ENCODE peak calls at places on chromosomes 5 and 9, in nine cellular contexts. One of them, this sample, is unnamed.

GRCh38 chr9:130995399-130995941 is 13.5 kb upstream of the LAMC3 start:
- DNase-seq in RWPE1: peak
- DNase-seq in endothelial cell: no peak
- DNase-seq in stimulated activated naive CD8-positive, alpha-beta T cell treated with anti-CD3 and anti-CD28 coated beads, Interleukin-15, amount 100 ng/mL, for 72 hours: no peak
- DNase-seq in cardiac muscle cell: no peak
- DNase-seq in WERI-Rb-1: no peak
- DNase-seq in GM04504: no peak
- DNase-seq in activated CD8-positive, alpha-beta memory T cell treated with anti-CD3 and anti-CD28 coated beads for 48 hours: no peak
- DNase-seq in activated gamma-delta T cell treated with Interleukin-2 at 50 U/mL for 16 hours: no peak
- DNase-seq in this sample: peak

GRCh38 chr9:95552814-95553546 is 36.2 kb upstream of the PTCH1 start:
- DNase-seq in RWPE1: no peak
- DNase-seq in endothelial cell: peak
- DNase-seq in stimulated activated naive CD8-positive, alpha-beta T cell treated with anti-CD3 and anti-CD28 coated beads, Interleukin-15, amount 100 ng/mL, for 72 hours: peak
- DNase-seq in cardiac muscle cell: no peak
- DNase-seq in WERI-Rb-1: no peak
- DNase-seq in GM04504: no peak
- DNase-seq in activated CD8-positive, alpha-beta memory T cell treated with anti-CD3 and anti-CD28 coated beads for 48 hours: no peak
- DNase-seq in activated gamma-delta T cell treated with Interleukin-2 at 50 U/mL for 16 hours: no peak
- DNase-seq in this sample: no peak

GRCh38 chr5:103258957-103259704 is 568 bp downstream of the MACIR start:
- DNase-seq in RWPE1: peak
- DNase-seq in endothelial cell: peak
- DNase-seq in stimulated activated naive CD8-positive, alpha-beta T cell treated with anti-CD3 and anti-CD28 coated beads, Interleukin-15, amount 100 ng/mL, for 72 hours: peak
- DNase-seq in cardiac muscle cell: peak
- DNase-seq in WERI-Rb-1: peak
- DNase-seq in GM04504: peak
- DNase-seq in activated CD8-positive, alpha-beta memory T cell treated with anti-CD3 and anti-CD28 coated beads for 48 hours: peak
- DNase-seq in activated gamma-delta T cell treated with Interleukin-2 at 50 U/mL for 16 hours: peak
- DNase-seq in this sample: peak

GRCh38 chr5:180127682-180128670 is 56.4 kb upstream of the RNF130 start:
- DNase-seq in RWPE1: no peak
- DNase-seq in endothelial cell: peak
- DNase-seq in stimulated activated naive CD8-positive, alpha-beta T cell treated with anti-CD3 and anti-CD28 coated beads, Interleukin-15, amount 100 ng/mL, for 72 hours: no peak
- DNase-seq in cardiac muscle cell: no peak
- DNase-seq in WERI-Rb-1: no peak
- DNase-seq in GM04504: no peak
- DNase-seq in activated CD8-positive, alpha-beta memory T cell treated with anti-CD3 and anti-CD28 coated beads for 48 hours: no peak
- DNase-seq in activated gamma-delta T cell treated with Interleukin-2 at 50 U/mL for 16 hours: no peak
- DNase-seq in this sample: no peak

GRCh38 chr9:136713555-136713949 is 1.2 kb downstream of the DIPK1B start:
- DNase-seq in RWPE1: no peak
- DNase-seq in endothelial cell: no peak
- DNase-seq in stimulated activated naive CD8-positive, alpha-beta T cell treated with anti-CD3 and anti-CD28 coated beads, Interleukin-15, amount 100 ng/mL, for 72 hours: no peak
- DNase-seq in cardiac muscle cell: no peak
- DNase-seq in WERI-Rb-1: no peak
- DNase-seq in GM04504: no peak
- DNase-seq in activated CD8-positive, alpha-beta memory T cell treated with anti-CD3 and anti-CD28 coated beads for 48 hours: no peak
- DNase-seq in activated gamma-delta T cell treated with Interleukin-2 at 50 U/mL for 16 hours: no peak
- DNase-seq in this sample: no peak

GRCh38 chr9:118038713-118039112 is 334.5 kb downstream of the TLR4 start:
- DNase-seq in RWPE1: no peak
- DNase-seq in endothelial cell: no peak
- DNase-seq in stimulated activated naive CD8-positive, alpha-beta T cell treated with anti-CD3 and anti-CD28 coated beads, Interleukin-15, amount 100 ng/mL, for 72 hours: no peak
- DNase-seq in cardiac muscle cell: no peak
- DNase-seq in WERI-Rb-1: peak
- DNase-seq in GM04504: no peak
- DNase-seq in activated CD8-positive, alpha-beta memory T cell treated with anti-CD3 and anti-CD28 coated beads for 48 hours: no peak
- DNase-seq in activated gamma-delta T cell treated with Interleukin-2 at 50 U/mL for 16 hours: no peak
- DNase-seq in this sample: no peak

GRCh38 chr5:65693121-65693520 is 28.8 kb downstream of the SGTB start:
- DNase-seq in RWPE1: no peak
- DNase-seq in endothelial cell: no peak
- DNase-seq in stimulated activated naive CD8-positive, alpha-beta T cell treated with anti-CD3 and anti-CD28 coated beads, Interleukin-15, amount 100 ng/mL, for 72 hours: no peak
- DNase-seq in cardiac muscle cell: no peak
- DNase-seq in WERI-Rb-1: no peak
- DNase-seq in GM04504: no peak
- DNase-seq in activated CD8-positive, alpha-beta memory T cell treated with anti-CD3 and anti-CD28 coated beads for 48 hours: no peak
- DNase-seq in activated gamma-delta T cell treated with Interleukin-2 at 50 U/mL for 16 hours: no peak
- DNase-seq in this sample: no peak

GRCh38 chr5:74074111-74074510 is 448.1 kb downstream of the ARHGEF28 start:
- DNase-seq in RWPE1: no peak
- DNase-seq in endothelial cell: no peak
- DNase-seq in stimulated activated naive CD8-positive, alpha-beta T cell treated with anti-CD3 and anti-CD28 coated beads, Interleukin-15, amount 100 ng/mL, for 72 hours: no peak
- DNase-seq in cardiac muscle cell: no peak
- DNase-seq in WERI-Rb-1: no peak
- DNase-seq in GM04504: no peak
- DNase-seq in activated CD8-positive, alpha-beta memory T cell treated with anti-CD3 and anti-CD28 coated beads for 48 hours: no peak
- DNase-seq in activated gamma-delta T cell treated with Interleukin-2 at 50 U/mL for 16 hours: no peak
- DNase-seq in this sample: no peak

GRCh38 chr9:93827545-93828330 is 127.4 kb downstream of the BARX1 start:
- DNase-seq in RWPE1: peak
- DNase-seq in endothelial cell: peak
- DNase-seq in stimulated activated naive CD8-positive, alpha-beta T cell treated with anti-CD3 and anti-CD28 coated beads, Interleukin-15, amount 100 ng/mL, for 72 hours: peak
- DNase-seq in cardiac muscle cell: peak
- DNase-seq in WERI-Rb-1: peak
- DNase-seq in GM04504: peak
- DNase-seq in activated CD8-positive, alpha-beta memory T cell treated with anti-CD3 and anti-CD28 coated beads for 48 hours: no peak
- DNase-seq in activated gamma-delta T cell treated with Interleukin-2 at 50 U/mL for 16 hours: no peak
- DNase-seq in this sample: peak

GRCh38 chr5:5494489-5495402 is 72.3 kb downstream of the ICE1 start:
- DNase-seq in RWPE1: peak
- DNase-seq in endothelial cell: peak
- DNase-seq in stimulated activated naive CD8-positive, alpha-beta T cell treated with anti-CD3 and anti-CD28 coated beads, Interleukin-15, amount 100 ng/mL, for 72 hours: peak
- DNase-seq in cardiac muscle cell: peak
- DNase-seq in WERI-Rb-1: no peak
- DNase-seq in GM04504: no peak
- DNase-seq in activated CD8-positive, alpha-beta memory T cell treated with anti-CD3 and anti-CD28 coated beads for 48 hours: peak
- DNase-seq in activated gamma-delta T cell treated with Interleukin-2 at 50 U/mL for 16 hours: peak
- DNase-seq in this sample: peak

GRCh38 chr5:172910828-172911627 is 48.2 kb upstream of the RPL26L1 start:
- DNase-seq in RWPE1: no peak
- DNase-seq in endothelial cell: peak
- DNase-seq in stimulated activated naive CD8-positive, alpha-beta T cell treated with anti-CD3 and anti-CD28 coated beads, Interleukin-15, amount 100 ng/mL, for 72 hours: no peak
- DNase-seq in cardiac muscle cell: no peak
- DNase-seq in WERI-Rb-1: peak
- DNase-seq in GM04504: no peak
- DNase-seq in activated CD8-positive, alpha-beta memory T cell treated with anti-CD3 and anti-CD28 coated beads for 48 hours: no peak
- DNase-seq in activated gamma-delta T cell treated with Interleukin-2 at 50 U/mL for 16 hours: no peak
- DNase-seq in this sample: peak

GRCh38 chr9:107224252-107224651 is 58.8 kb upstream of the RAD23B start:
- DNase-seq in RWPE1: no peak
- DNase-seq in endothelial cell: no peak
- DNase-seq in stimulated activated naive CD8-positive, alpha-beta T cell treated with anti-CD3 and anti-CD28 coated beads, Interleukin-15, amount 100 ng/mL, for 72 hours: no peak
- DNase-seq in cardiac muscle cell: no peak
- DNase-seq in WERI-Rb-1: no peak
- DNase-seq in GM04504: no peak
- DNase-seq in activated CD8-positive, alpha-beta memory T cell treated with anti-CD3 and anti-CD28 coated beads for 48 hours: no peak
- DNase-seq in activated gamma-delta T cell treated with Interleukin-2 at 50 U/mL for 16 hours: no peak
- DNase-seq in this sample: no peak

GRCh38 chr5:125478599-125478998 is 732.2 kb upstream of the ZNF608 start:
- DNase-seq in RWPE1: no peak
- DNase-seq in endothelial cell: no peak
- DNase-seq in stimulated activated naive CD8-positive, alpha-beta T cell treated with anti-CD3 and anti-CD28 coated beads, Interleukin-15, amount 100 ng/mL, for 72 hours: no peak
- DNase-seq in cardiac muscle cell: no peak
- DNase-seq in WERI-Rb-1: no peak
- DNase-seq in GM04504: no peak
- DNase-seq in activated CD8-positive, alpha-beta memory T cell treated with anti-CD3 and anti-CD28 coated beads for 48 hours: no peak
- DNase-seq in activated gamma-delta T cell treated with Interleukin-2 at 50 U/mL for 16 hours: no peak
- DNase-seq in this sample: no peak

GRCh38 chr5:158992104-158992740 is 107.5 kb downstream of the EBF1 start:
- DNase-seq in RWPE1: no peak
- DNase-seq in endothelial cell: no peak
- DNase-seq in stimulated activated naive CD8-positive, alpha-beta T cell treated with anti-CD3 and anti-CD28 coated beads, Interleukin-15, amount 100 ng/mL, for 72 hours: no peak
- DNase-seq in cardiac muscle cell: no peak
- DNase-seq in WERI-Rb-1: no peak
- DNase-seq in GM04504: no peak
- DNase-seq in activated CD8-positive, alpha-beta memory T cell treated with anti-CD3 and anti-CD28 coated beads for 48 hours: no peak
- DNase-seq in activated gamma-delta T cell treated with Interleukin-2 at 50 U/mL for 16 hours: no peak
- DNase-seq in this sample: peak

GRCh38 chr5:10009802-10010201 is 239.9 kb downstream of the ATPSCKMT start:
- DNase-seq in RWPE1: no peak
- DNase-seq in endothelial cell: no peak
- DNase-seq in stimulated activated naive CD8-positive, alpha-beta T cell treated with anti-CD3 and anti-CD28 coated beads, Interleukin-15, amount 100 ng/mL, for 72 hours: no peak
- DNase-seq in cardiac muscle cell: no peak
- DNase-seq in WERI-Rb-1: no peak
- DNase-seq in GM04504: no peak
- DNase-seq in activated CD8-positive, alpha-beta memory T cell treated with anti-CD3 and anti-CD28 coated beads for 48 hours: no peak
- DNase-seq in activated gamma-delta T cell treated with Interleukin-2 at 50 U/mL for 16 hours: no peak
- DNase-seq in this sample: no peak

GRCh38 chr5:53027913-53028312 is 38.8 kb downstream of the ITGA2 start:
- DNase-seq in RWPE1: peak
- DNase-seq in endothelial cell: no peak
- DNase-seq in stimulated activated naive CD8-positive, alpha-beta T cell treated with anti-CD3 and anti-CD28 coated beads, Interleukin-15, amount 100 ng/mL, for 72 hours: no peak
- DNase-seq in cardiac muscle cell: no peak
- DNase-seq in WERI-Rb-1: no peak
- DNase-seq in GM04504: peak
- DNase-seq in activated CD8-positive, alpha-beta memory T cell treated with anti-CD3 and anti-CD28 coated beads for 48 hours: no peak
- DNase-seq in activated gamma-delta T cell treated with Interleukin-2 at 50 U/mL for 16 hours: no peak
- DNase-seq in this sample: peak

GRCh38 chr9:4048441-4048840 is 251.4 kb downstream of the GLIS3 start:
- DNase-seq in RWPE1: no peak
- DNase-seq in endothelial cell: no peak
- DNase-seq in stimulated activated naive CD8-positive, alpha-beta T cell treated with anti-CD3 and anti-CD28 coated beads, Interleukin-15, amount 100 ng/mL, for 72 hours: no peak
- DNase-seq in cardiac muscle cell: no peak
- DNase-seq in WERI-Rb-1: no peak
- DNase-seq in GM04504: peak
- DNase-seq in activated CD8-positive, alpha-beta memory T cell treated with anti-CD3 and anti-CD28 coated beads for 48 hours: no peak
- DNase-seq in activated gamma-delta T cell treated with Interleukin-2 at 50 U/mL for 16 hours: no peak
- DNase-seq in this sample: peak

GRCh38 chr5:9437741-9438240 is 108.1 kb downstream of the SEMA5A start:
- DNase-seq in RWPE1: no peak
- DNase-seq in endothelial cell: no peak
- DNase-seq in stimulated activated naive CD8-positive, alpha-beta T cell treated with anti-CD3 and anti-CD28 coated beads, Interleukin-15, amount 100 ng/mL, for 72 hours: no peak
- DNase-seq in cardiac muscle cell: no peak
- DNase-seq in WERI-Rb-1: no peak
- DNase-seq in GM04504: peak
- DNase-seq in activated CD8-positive, alpha-beta memory T cell treated with anti-CD3 and anti-CD28 coated beads for 48 hours: no peak
- DNase-seq in activated gamma-delta T cell treated with Interleukin-2 at 50 U/mL for 16 hours: no peak
- DNase-seq in this sample: no peak

GRCh38 chr5:57338068-57338848 is 144.4 kb downstream of the ACTBL2 start:
- DNase-seq in RWPE1: no peak
- DNase-seq in endothelial cell: peak
- DNase-seq in stimulated activated naive CD8-positive, alpha-beta T cell treated with anti-CD3 and anti-CD28 coated beads, Interleukin-15, amount 100 ng/mL, for 72 hours: peak
- DNase-seq in cardiac muscle cell: peak
- DNase-seq in WERI-Rb-1: peak
- DNase-seq in GM04504: no peak
- DNase-seq in activated CD8-positive, alpha-beta memory T cell treated with anti-CD3 and anti-CD28 coated beads for 48 hours: no peak
- DNase-seq in activated gamma-delta T cell treated with Interleukin-2 at 50 U/mL for 16 hours: no peak
- DNase-seq in this sample: no peak